ENCODE peak calls at places on chromosome 11, in ten cellular contexts. P is RWPE1; B is germinal center; A is activated CD4-positive, alpha-beta T cell treated with anti-CD3 and anti-CD28 coated beads, Interleukin-2, amount 50 U/mL, for 4 hours; R is NCI-H1436; J is HFF-Myc; T is astrocyte of the spinal cord; H is lower leg skin; N is esophagus squamous epithelium; V is C1 segment of cervical spinal cord. K is an unnamed sample.

GRCh38 chr11:61488651-61489291 is 19.8 kb upstream of the LRRC10B start:
- DNase-seq in P (no peak), B (no peak), A (no peak), R (no peak), J (no peak), T (no peak), H (no peak), N (no peak), V (no peak), K (peak; percentile 63)

GRCh38 chr11:12235945-12236743 is 125.8 kb downstream of the MICAL2 start:
- DNase-seq in P (peak; percentile 42), B (peak; percentile 26), A (no peak), R (peak; percentile 55), J (peak; percentile 37), T (peak; percentile 85), H (peak; percentile 45), N (no peak), V (no peak), K (peak; percentile 65)

GRCh38 chr11:31782243-31782642 is 28.9 kb downstream of the PAX6 start:
- DNase-seq in P (no peak), B (no peak), A (no peak), R (no peak), J (no peak), T (no peak), H (no peak), N (no peak), V (no peak), K (no peak)

GRCh38 chr11:64294665-64295289 is 3.7 kb downstream of the KCNK4 start:
- DNase-seq in P (no peak), B (no peak), A (no peak), R (no peak), J (no peak), T (no peak), H (no peak), N (no peak), V (no peak), K (peak; percentile 33)

GRCh38 chr11:34620820-34621792 is at the start of gene EHF:
- DNase-seq in P (peak; percentile 50), B (no peak), A (no peak), R (no peak), J (no peak), T (no peak), H (no peak), N (no peak), V (no peak), K (peak; percentile 77)

GRCh38 chr11:27234961-27235360 is 128.1 kb downstream of the CCDC34 start:
- DNase-seq in P (no peak), B (no peak), A (no peak), R (no peak), J (no peak), T (no peak), H (no peak), N (no peak), V (no peak), K (no peak)

GRCh38 chr11:62889126-62889483 is 8.4 kb downstream of the SLC3A2 start:
- DNase-seq in P (no peak), B (no peak), A (no peak), R (no peak), J (no peak), T (no peak), H (no peak), N (no peak), V (no peak), K (no peak)

GRCh38 chr11:33959855-33960400 is 68.1 kb upstream of the LMO2 start:
- DNase-seq in P (no peak), B (no peak), A (no peak), R (no peak), J (no peak), T (no peak), H (no peak), N (no peak), V (no peak), K (no peak)

GRCh38 chr11:31921066-31921465 is 109.9 kb upstream of the PAX6 start:
- DNase-seq in P (no peak), B (no peak), A (no peak), R (no peak), J (no peak), T (peak; percentile 12), H (no peak), N (no peak), V (no peak), K (peak; percentile 22)

K was measured in renal cortical epithelial cell.